ENCODE peak calls at places on chromosomes 7 and 10, in five cellular contexts. One of them, this sample, is unnamed.

GRCh38 chr7:73647725-73648592 is 19.7 kb upstream of the VPS37D start:
- DNase-seq in HCT116: no peak
- DNase-seq in ovary: no peak
- DNase-seq in AG04450: no peak
- DNase-seq in heart left ventricle: no peak
- DNase-seq in this sample: no peak

GRCh38 chr10:35058134-35058533 is 32.0 kb downstream of the CUL2 start:
- DNase-seq in HCT116: no peak
- DNase-seq in ovary: no peak
- DNase-seq in AG04450: peak; percentile 64
- DNase-seq in heart left ventricle: no peak
- DNase-seq in this sample: no peak

GRCh38 chr7:137967143-137968018 is 34.5 kb downstream of the CREB3L2 start:
- DNase-seq in HCT116: no peak
- DNase-seq in ovary: no peak
- DNase-seq in AG04450: no peak
- DNase-seq in heart left ventricle: no peak
- DNase-seq in this sample: no peak

GRCh38 chr7:157618091-157618726 is 281.4 kb downstream of the DNAJB6 start:
- DNase-seq in HCT116: no peak
- DNase-seq in ovary: no peak
- DNase-seq in AG04450: no peak
- DNase-seq in heart left ventricle: peak; percentile 14
- DNase-seq in this sample: no peak

GRCh38 chr10:279232-279631 is 144.0 kb downstream of the ZMYND11 start:
- DNase-seq in HCT116: no peak
- DNase-seq in ovary: no peak
- DNase-seq in AG04450: no peak
- DNase-seq in heart left ventricle: no peak
- DNase-seq in this sample: no peak

GRCh38 chr7:24724451-24725190 is 32.6 kb downstream of the GSDME start:
- DNase-seq in HCT116: no peak
- DNase-seq in ovary: no peak
- DNase-seq in AG04450: no peak
- DNase-seq in heart left ventricle: no peak
- DNase-seq in this sample: peak; percentile 60

GRCh38 chr10:129707406-129708388 is 240.7 kb downstream of the MGMT start:
- DNase-seq in HCT116: no peak
- DNase-seq in ovary: no peak
- DNase-seq in AG04450: peak; percentile 7
- DNase-seq in heart left ventricle: no peak
- DNase-seq in this sample: peak; percentile 77

GRCh38 chr7:121741896-121742295 is 131.1 kb upstream of the PTPRZ1 start:
- DNase-seq in HCT116: no peak
- DNase-seq in ovary: no peak
- DNase-seq in AG04450: no peak
- DNase-seq in heart left ventricle: no peak
- DNase-seq in this sample: no peak

GRCh38 chr10:131686781-131687419 is 213.9 kb upstream of the PPP2R2D start:
- DNase-seq in HCT116: no peak
- DNase-seq in ovary: no peak
- DNase-seq in AG04450: no peak
- DNase-seq in heart left ventricle: no peak
- DNase-seq in this sample: no peak

GRCh38 chr7:77367976-77368375 is 48.2 kb downstream of the GSAP start:
- DNase-seq in HCT116: no peak
- DNase-seq in ovary: no peak
- DNase-seq in AG04450: no peak
- DNase-seq in heart left ventricle: no peak
- DNase-seq in this sample: no peak

GRCh38 chr7:77370606-77371005 is 45.5 kb downstream of the GSAP start:
- DNase-seq in HCT116: no peak
- DNase-seq in ovary: no peak
- DNase-seq in AG04450: no peak
- DNase-seq in heart left ventricle: no peak
- DNase-seq in this sample: no peak

GRCh38 chr7:77368974-77369373 is 47.2 kb downstream of the GSAP start:
- DNase-seq in HCT116: peak; percentile 4
- DNase-seq in ovary: no peak
- DNase-seq in AG04450: no peak
- DNase-seq in heart left ventricle: no peak
- DNase-seq in this sample: no peak
- TF ChIP-seq CTCF in HCT116: peak; percentile 4
- TF ChIP-seq CTCF in ovary: no peak
- TF ChIP-seq CTCF in AG04450: peak; percentile 14
- TF ChIP-seq CTCF in heart left ventricle: peak; percentile 6
- TF ChIP-seq CTCF in this sample: peak; percentile 30

DNA sequence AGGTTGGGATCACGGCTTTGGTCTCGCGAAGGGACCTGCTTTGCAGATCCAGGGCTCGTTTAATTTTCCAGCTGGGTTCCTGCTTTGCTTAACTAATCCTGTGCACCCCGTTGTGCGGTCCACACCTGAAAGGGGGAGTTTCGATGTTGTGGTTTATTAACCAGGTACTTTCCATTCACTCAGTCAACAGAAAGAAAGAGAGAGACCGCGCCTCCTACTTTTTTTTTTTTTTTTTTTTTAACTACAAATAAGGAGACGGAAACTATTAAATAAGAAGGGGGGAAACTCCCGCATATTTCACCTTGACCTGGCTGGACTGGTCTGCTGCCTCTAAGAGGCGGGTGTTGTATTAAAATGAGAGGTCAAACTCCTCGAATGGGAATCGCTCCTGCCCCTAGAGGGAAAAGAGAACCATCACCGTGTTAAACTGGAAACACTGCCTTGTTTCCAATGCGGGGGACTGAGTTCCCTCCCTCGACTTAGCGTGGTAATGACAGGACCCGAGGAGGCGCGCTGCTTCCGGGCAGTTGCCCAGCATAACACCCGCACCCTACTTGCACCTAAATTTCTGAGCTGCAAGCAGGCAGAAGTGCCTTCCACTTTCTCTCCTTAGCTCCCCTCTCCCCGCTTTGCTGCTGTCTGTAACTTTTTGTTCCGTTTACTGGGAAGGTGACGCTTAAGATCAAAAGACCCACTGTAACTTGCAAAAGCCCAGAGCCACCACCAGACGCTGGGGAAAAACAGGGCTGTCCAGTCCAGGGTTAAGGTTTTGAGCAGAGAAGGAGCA is 1.1 kb upstream of the ITGB8 start:
- DNase-seq in HCT116: peak; percentile 83
- DNase-seq in ovary: peak; percentile 64
- DNase-seq in AG04450: no peak
- DNase-seq in heart left ventricle: peak; percentile 57
- DNase-seq in this sample: no peak
- TF ChIP-seq CTCF in HCT116: no peak
- TF ChIP-seq CTCF in ovary: peak; percentile 38
- TF ChIP-seq CTCF in AG04450: peak; percentile 45
- TF ChIP-seq CTCF in heart left ventricle: peak; percentile 21
- TF ChIP-seq CTCF in this sample: peak; percentile 45

GRCh38 chr10:23656735-23657134 is 217.9 kb downstream of the OTUD1 start:
- DNase-seq in HCT116: no peak
- DNase-seq in ovary: no peak
- DNase-seq in AG04450: no peak
- DNase-seq in heart left ventricle: no peak
- DNase-seq in this sample: no peak
- TF ChIP-seq CTCF in HCT116: peak; percentile 20
- TF ChIP-seq CTCF in ovary: no peak
- TF ChIP-seq CTCF in AG04450: no peak
- TF ChIP-seq CTCF in heart left ventricle: peak; percentile 48
- TF ChIP-seq CTCF in this sample: no peak

GRCh38 chr7:52260046-52260665 is 775.3 kb upstream of the POM121L12 start:
- DNase-seq in HCT116: no peak
- DNase-seq in ovary: no peak
- DNase-seq in AG04450: no peak
- DNase-seq in heart left ventricle: no peak
- DNase-seq in this sample: no peak
- TF ChIP-seq CTCF in HCT116: no peak
- TF ChIP-seq CTCF in ovary: no peak
- TF ChIP-seq CTCF in AG04450: no peak
- TF ChIP-seq CTCF in heart left ventricle: no peak
- TF ChIP-seq CTCF in this sample: no peak

GRCh38 chr7:85186083-85186520 is 754 bp downstream of the SEMA3D start:
- DNase-seq in HCT116: no peak
- DNase-seq in ovary: peak; percentile 21
- DNase-seq in AG04450: no peak
- DNase-seq in heart left ventricle: peak; percentile 26
- DNase-seq in this sample: peak; percentile 85

GRCh38 chr7:85185355-85186082 is 1.3 kb downstream of the SEMA3D start:
- DNase-seq in HCT116: no peak
- DNase-seq in ovary: peak; percentile 20
- DNase-seq in AG04450: no peak
- DNase-seq in heart left ventricle: peak; percentile 36
- DNase-seq in this sample: peak; percentile 89

GRCh38 chr7:85186521-85187241 is at the start of gene SEMA3D:
- DNase-seq in HCT116: peak; percentile 48
- DNase-seq in ovary: peak; percentile 67
- DNase-seq in AG04450: peak; percentile 70
- DNase-seq in heart left ventricle: peak; percentile 60
- DNase-seq in this sample: peak; percentile 97

GRCh38 chr7:85191383-85191782 is 4.5 kb upstream of the SEMA3D start:
- DNase-seq in HCT116: peak; percentile 19
- DNase-seq in ovary: no peak
- DNase-seq in AG04450: no peak
- DNase-seq in heart left ventricle: no peak
- DNase-seq in this sample: no peak
- TF ChIP-seq CTCF in HCT116: peak; percentile 33
- TF ChIP-seq CTCF in ovary: peak; percentile 14
- TF ChIP-seq CTCF in AG04450: peak; percentile 38
- TF ChIP-seq CTCF in heart left ventricle: peak; percentile 41
- TF ChIP-seq CTCF in this sample: peak; percentile 55

DNA sequence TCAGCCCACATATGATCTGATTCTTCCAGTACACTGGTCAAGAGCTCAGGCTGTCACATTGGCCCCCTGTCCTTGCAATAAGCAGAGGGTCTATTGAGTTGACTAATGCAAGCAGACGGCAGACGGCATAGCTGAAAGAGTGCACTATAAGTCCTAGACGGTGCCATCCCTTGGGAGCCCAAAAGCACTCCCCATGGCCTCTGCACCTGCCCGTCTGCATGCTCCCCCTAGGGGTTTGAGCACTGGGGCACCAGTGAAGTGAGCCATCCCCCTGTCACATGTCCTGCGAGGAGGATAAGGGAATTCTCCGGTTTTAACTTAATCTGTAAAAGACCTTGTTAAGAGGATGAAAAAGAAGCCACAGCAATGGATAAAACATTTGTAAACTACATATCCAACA is 181.6 kb upstream of the PRSS1 start:
- DNase-seq in HCT116: no peak
- DNase-seq in ovary: no peak
- DNase-seq in AG04450: no peak
- DNase-seq in heart left ventricle: no peak
- DNase-seq in this sample: no peak
- TF ChIP-seq CTCF in HCT116: no peak
- TF ChIP-seq CTCF in ovary: no peak
- TF ChIP-seq CTCF in AG04450: no peak
- TF ChIP-seq CTCF in heart left ventricle: no peak
- TF ChIP-seq CTCF in this sample: no peak

DNA sequence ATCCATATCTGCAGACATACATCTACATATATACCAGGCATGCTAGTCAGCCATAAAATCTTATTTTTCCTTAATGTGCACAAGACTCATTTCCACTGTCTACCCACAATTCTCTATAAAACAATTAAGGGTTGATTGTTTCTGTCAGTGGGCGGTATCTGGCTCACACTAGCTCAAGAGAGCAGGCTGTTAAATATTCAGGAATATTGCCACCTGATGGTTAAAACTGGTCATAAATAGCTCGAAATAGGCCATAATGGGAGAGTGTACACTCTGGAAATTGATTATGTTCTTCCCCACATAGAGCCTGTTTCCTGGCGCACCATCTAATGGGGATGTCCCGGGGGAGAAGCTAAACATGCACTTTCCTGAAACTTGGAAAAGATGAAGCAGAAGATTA is 620.6 kb upstream of the ANKRD30A start:
- DNase-seq in HCT116: no peak
- DNase-seq in ovary: no peak
- DNase-seq in AG04450: no peak
- DNase-seq in heart left ventricle: no peak
- DNase-seq in this sample: no peak
- TF ChIP-seq CTCF in HCT116: no peak
- TF ChIP-seq CTCF in ovary: no peak
- TF ChIP-seq CTCF in AG04450: peak; percentile 9
- TF ChIP-seq CTCF in heart left ventricle: peak; percentile 40
- TF ChIP-seq CTCF in this sample: peak; percentile 29

GRCh38 chr10:64089648-64090047 is 568.4 kb downstream of the REEP3 start:
- DNase-seq in HCT116: no peak
- DNase-seq in ovary: no peak
- DNase-seq in AG04450: no peak
- DNase-seq in heart left ventricle: no peak
- DNase-seq in this sample: no peak

GRCh38 chr10:64090865-64091264 is 569.7 kb downstream of the REEP3 start:
- DNase-seq in HCT116: no peak
- DNase-seq in ovary: no peak
- DNase-seq in AG04450: no peak
- DNase-seq in heart left ventricle: no peak
- DNase-seq in this sample: no peak

GRCh38 chr10:64093304-64093703 is 572.1 kb downstream of the REEP3 start:
- DNase-seq in HCT116: no peak
- DNase-seq in ovary: no peak
- DNase-seq in AG04450: no peak
- DNase-seq in heart left ventricle: no peak
- DNase-seq in this sample: no peak

GRCh38 chr10:64093946-64094560 is 572.9 kb downstream of the REEP3 start:
- DNase-seq in HCT116: no peak
- DNase-seq in ovary: no peak
- DNase-seq in AG04450: no peak
- DNase-seq in heart left ventricle: no peak
- DNase-seq in this sample: no peak

GRCh38 chr10:64091889-64092288 is 570.7 kb downstream of the REEP3 start:
- DNase-seq in HCT116: no peak
- DNase-seq in ovary: no peak
- DNase-seq in AG04450: no peak
- DNase-seq in heart left ventricle: no peak
- DNase-seq in this sample: no peak
- TF ChIP-seq CTCF in HCT116: peak; percentile 27
- TF ChIP-seq CTCF in ovary: no peak
- TF ChIP-seq CTCF in AG04450: no peak
- TF ChIP-seq CTCF in heart left ventricle: peak; percentile 38
- TF ChIP-seq CTCF in this sample: peak; percentile 70

This sample was measured in osteocyte.